ENCODE peak calls at places on chromosomes 1 and 21, in nine cellular contexts. B, U, I, O, X, W, L, C and Z are unnamed samples.

GRCh38 chr21:43600642-43601397 is 58.5 kb downstream of the HSF2BP start:
- DNase-seq in B (no peak), U (no peak), I (peak), O (peak), X (no peak), W (no peak), L (no peak), C (no peak), Z (no peak)

GRCh38 chr1:18104546-18105100 is 3.0 kb upstream of the IGSF21 start:
- DNase-seq in B (no peak), U (no peak), I (no peak), O (peak), X (no peak), W (no peak), L (no peak), C (no peak), Z (no peak)

GRCh38 chr1:157782946-157783345 is 6.0 kb upstream of the FCRL2 start:
- DNase-seq in B (no peak), U (no peak), I (no peak), O (no peak), X (no peak), W (no peak), L (no peak), C (no peak), Z (no peak)

GRCh38 chr1:66478116-66478515 is 55.8 kb upstream of the SGIP1 start:
- DNase-seq in B (no peak), U (no peak), I (peak), O (peak), X (no peak), W (no peak), L (no peak), C (no peak), Z (no peak)

GRCh38 chr1:85202864-85203255 is 2.0 kb upstream of the SYDE2 start:
- DNase-seq in B (no peak), U (no peak), I (no peak), O (no peak), X (no peak), W (no peak), L (no peak), C (no peak), Z (no peak)

GRCh38 chr1:37793773-37794371 is at the start of gene MANEAL:
- DNase-seq in B (peak), U (peak), I (peak), O (peak), X (no peak), W (peak), L (peak), C (peak), Z (peak)

GRCh38 chr1:43302721-43303476 is 2.1 kb downstream of the TIE1 start:
- DNase-seq in B (no peak), U (peak), I (peak), O (no peak), X (no peak), W (no peak), L (no peak), C (no peak), Z (peak)

GRCh38 chr1:23667411-23667810 is 24.2 kb upstream of the RPL11 start:
- DNase-seq in B (no peak), U (no peak), I (no peak), O (no peak), X (no peak), W (no peak), L (no peak), C (no peak), Z (no peak)

GRCh38 chr1:119737040-119737682 is 25.4 kb downstream of the PHGDH start:
- DNase-seq in B (no peak), U (peak), I (no peak), O (no peak), X (no peak), W (no peak), L (peak), C (no peak), Z (peak)

GRCh38 chr1:21639594-21640041 is 29.5 kb downstream of the RAP1GAP start:
- DNase-seq in B (no peak), U (no peak), I (peak), O (no peak), X (no peak), W (no peak), L (peak), C (no peak), Z (no peak)

GRCh38 chr21:32353002-32353711 is 39.7 kb downstream of the URB1 start:
- DNase-seq in B (no peak), U (no peak), I (no peak), O (no peak), X (no peak), W (no peak), L (no peak), C (no peak), Z (no peak)